ENCODE peak calls at places on chromosomes 3 and 15, in six cellular contexts. R is upper lobe of left lung, D is HCT116, T is GM12878, Q is Panc1, N is K562. S is an unnamed sample.
A peak's percentile ranks its signal among the peaks of the same experiment; 100 is the strongest.

GRCh38 chr3:59653405-59654119 is 603.7 kb upstream of the CFAP20DC start:
- ATAC-seq in R (no peak), D (no peak), T (no peak), Q (no peak), N (no peak), S (peak; percentile 42)

GRCh38 chr3:124174910-124175874 is 183.3 kb upstream of the ROPN1 start:
- ATAC-seq in R (no peak), D (no peak), T (no peak), Q (no peak), N (no peak), S (no peak)

GRCh38 chr15:68674975-68675374 is 96.2 kb downstream of the CORO2B start:
- ATAC-seq in R (no peak), D (no peak), T (peak; percentile 40), Q (no peak), N (no peak), S (no peak)

GRCh38 chr3:53795176-53795575 is 51.0 kb downstream of the CHDH start:
- ATAC-seq in R (no peak), D (peak; percentile 70), T (no peak), Q (no peak), N (no peak), S (no peak)

GRCh38 chr3:169591983-169592644 is 71.4 kb downstream of the MECOM start:
- ATAC-seq in R (peak; percentile 46), D (no peak), T (peak; percentile 31), Q (no peak), N (no peak), S (peak; percentile 28)

GRCh38 chr3:124859025-124859424 is 28.1 kb downstream of the ITGB5 start:
- ATAC-seq in R (no peak), D (no peak), T (no peak), Q (no peak), N (no peak), S (no peak)

GRCh38 chr3:149576071-149576564 is 81.7 kb downstream of the WWTR1 start:
- ATAC-seq in R (peak; percentile 69), D (peak; percentile 62), T (peak; percentile 51), Q (peak; percentile 70), N (peak; percentile 91), S (peak; percentile 73)

GRCh38 chr15:85616549-85616948 is 178.2 kb downstream of the KLHL25 start:
- ATAC-seq in R (no peak), D (no peak), T (no peak), Q (no peak), N (no peak), S (peak; percentile 30)

GRCh38 chr3:128081846-128082245 is 29.6 kb downstream of the SEC61A1 start:
- ATAC-seq in R (no peak), D (no peak), T (no peak), Q (no peak), N (no peak), S (no peak)

GRCh38 chr3:15952543-15953175 is 154.9 kb upstream of the ANKRD28 start:
- ATAC-seq in R (no peak), D (no peak), T (no peak), Q (no peak), N (no peak), S (no peak)

GRCh38 chr3:38658886-38659285 is 9.4 kb upstream of the SCN5A start:
- ATAC-seq in R (no peak), D (no peak), T (no peak), Q (no peak), N (no peak), S (no peak)

GRCh38 chr15:69896606-69897005 is 201.1 kb downstream of the TLE3 start:
- ATAC-seq in R (no peak), D (no peak), T (no peak), Q (no peak), N (no peak), S (no peak)

GRCh38 chr3:9600597-9600996 is 47.0 kb upstream of the LHFPL4 start:
- ATAC-seq in R (no peak), D (no peak), T (no peak), Q (no peak), N (no peak), S (peak; percentile 71)

DNA sequence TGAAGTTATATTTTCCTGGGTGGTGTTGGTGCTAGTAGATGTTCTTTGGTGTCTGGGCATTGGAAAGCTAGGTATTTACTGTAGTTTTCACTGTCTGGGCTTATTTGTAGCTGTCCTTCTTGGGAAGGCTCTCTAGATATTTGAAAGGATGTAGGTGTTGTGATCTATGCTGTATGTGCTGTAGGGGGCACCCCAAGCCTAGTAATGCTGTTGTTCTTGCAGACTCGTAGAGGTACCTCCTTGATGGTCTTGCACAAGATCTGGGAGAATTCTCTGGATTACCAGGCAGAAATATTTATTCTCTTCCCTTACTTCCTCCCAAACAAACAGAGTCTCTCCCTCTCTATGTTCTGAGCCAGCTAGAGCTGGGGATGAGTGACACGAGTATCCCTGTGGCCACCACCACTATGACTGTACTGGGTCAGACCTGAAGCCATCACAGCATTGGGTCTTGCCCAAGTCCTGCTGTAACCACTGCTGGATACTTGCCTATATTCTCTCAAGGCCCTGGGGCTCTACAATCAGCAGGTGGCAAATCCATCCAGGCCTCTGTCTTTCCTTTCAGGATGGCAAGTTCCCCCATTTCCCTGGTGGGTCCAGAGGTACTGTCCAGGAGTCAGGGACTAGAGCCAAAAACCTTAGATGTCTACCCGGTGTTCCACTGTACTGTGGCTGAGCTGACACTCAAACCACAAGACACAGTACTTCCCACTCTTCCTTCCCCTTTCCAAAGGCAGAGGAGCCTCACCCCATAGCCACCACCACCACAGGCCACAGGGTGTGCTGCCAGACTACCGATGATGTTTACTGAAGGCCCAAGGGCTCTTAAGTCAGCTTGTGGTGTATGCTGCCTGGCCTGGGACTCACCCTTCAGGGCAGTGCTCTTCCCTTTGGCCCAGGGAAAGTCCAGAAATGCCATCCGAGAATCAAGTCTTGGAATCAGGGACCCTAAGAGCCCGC is 195.2 kb upstream of the DPPA4 start:
- ATAC-seq in R (peak; percentile 83), D (peak; percentile 95), T (peak; percentile 66), Q (peak; percentile 69), N (no peak), S (no peak)
- TF ChIP-seq CTCF in R (no peak), D (peak; percentile 69), T (peak; percentile 22), Q (peak; percentile 45), N (no peak), S (no peak)

GRCh38 chr15:40241305-40242215 is 2.7 kb downstream of the PAK6 start:
- ATAC-seq in R (no peak), D (no peak), T (no peak), Q (no peak), N (no peak), S (no peak)

GRCh38 chr15:40239671-40240618 is 1.1 kb downstream of the PAK6 start:
- ATAC-seq in R (no peak), D (peak; percentile 14), T (peak; percentile 9), Q (peak; percentile 47), N (no peak), S (no peak)

GRCh38 chr15:40240619-40241304 is 1.9 kb downstream of the PAK6 start:
- ATAC-seq in R (no peak), D (no peak), T (no peak), Q (no peak), N (no peak), S (no peak)

GRCh38 chr15:40238927-40239591 is at the start of gene PAK6:
- ATAC-seq in R (peak; percentile 65), D (peak; percentile 94), T (peak; percentile 61), Q (peak; percentile 81), N (peak; percentile 63), S (peak; percentile 61)

DNA sequence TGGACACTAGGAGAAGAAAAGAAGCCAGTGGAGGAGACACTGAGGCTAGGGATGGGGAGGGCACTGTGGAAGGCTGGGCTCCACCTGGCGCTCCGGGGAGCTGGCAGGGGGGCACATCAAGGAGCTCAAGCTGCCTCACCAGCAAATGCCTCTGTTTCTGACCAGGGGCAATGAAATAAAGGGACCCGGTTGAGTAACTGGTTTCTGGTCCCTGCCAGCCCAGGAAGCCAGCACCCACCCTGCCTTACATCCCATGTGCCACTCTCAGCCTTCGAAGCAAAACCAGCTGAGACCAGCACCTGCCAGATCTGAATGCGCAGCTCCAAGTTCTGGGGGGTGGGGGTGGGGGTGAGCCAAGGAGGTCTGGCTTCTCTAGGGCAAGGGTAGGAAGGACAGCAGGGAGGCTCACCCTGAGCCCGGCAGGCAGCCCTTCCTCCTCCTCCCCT is 359 bp upstream of the PAK6 start:
- ATAC-seq in R (no peak), D (peak; percentile 21), T (peak; percentile 46), Q (peak; percentile 22), N (no peak), S (no peak)
- H3K4me3 ChIP-seq in R (peak overlapping the region; percentile 37), D (peak overlapping the region; percentile 4), T (no peak overlapping the region), Q (peak overlapping the region; percentile 45), N (no peak overlapping the region), S (peak overlapping the region; percentile 45)

DNA sequence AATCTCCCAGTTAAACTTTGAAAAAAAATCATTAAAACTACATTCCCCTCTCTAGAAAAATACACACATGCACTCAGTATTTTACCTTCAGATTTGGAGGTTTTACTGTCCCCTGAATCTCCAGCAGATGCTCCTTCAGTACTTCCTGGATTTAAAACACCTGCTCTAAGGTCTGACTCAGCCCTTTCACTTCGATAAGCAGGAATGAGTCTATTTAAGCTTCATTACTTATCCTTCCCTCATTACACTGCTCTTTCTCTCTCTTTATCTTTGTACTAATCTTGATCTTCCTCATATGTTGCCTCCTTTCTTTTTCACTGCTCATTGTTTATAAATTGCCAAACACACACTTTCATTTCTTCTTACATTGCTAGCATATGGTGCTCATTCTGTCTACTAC is 443.9 kb downstream of the DIPK2A start:
- ATAC-seq in R (no peak), D (no peak), T (no peak), Q (no peak), N (no peak), S (no peak)
- TF ChIP-seq POLR2AphosphoS5 in R (no peak), D (no peak), T (no peak), Q (no peak), N (no peak), S (no peak)

DNA sequence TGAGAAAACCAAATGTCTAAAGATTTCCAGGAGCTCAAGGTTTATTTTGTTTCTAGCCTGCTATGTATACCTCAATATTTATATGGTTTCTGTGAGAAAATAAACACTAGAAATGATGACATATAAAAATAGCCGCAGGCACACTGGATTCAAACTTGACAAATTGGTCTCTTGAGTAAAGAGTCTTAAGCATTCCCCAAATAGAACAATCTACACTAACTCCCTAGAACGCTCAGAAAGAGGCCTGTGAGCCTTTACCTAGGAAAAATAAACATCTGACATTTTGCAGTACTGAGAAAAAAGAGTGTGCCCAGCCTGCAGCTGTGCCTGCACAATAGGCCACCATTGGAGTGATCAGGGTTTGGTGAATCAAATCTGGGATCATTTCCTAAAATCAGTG is 75.2 kb downstream of the NEK10 start:
- ATAC-seq in R (no peak), D (no peak), T (no peak), Q (no peak), N (no peak), S (peak; percentile 10)
- TF ChIP-seq CTCF in R (no peak), D (no peak), T (no peak), Q (no peak), N (no peak), S (no peak)

GRCh38 chr3:160562952-160563351 is 2.4 kb downstream of the KPNA4 start:
- ATAC-seq in R (no peak), D (no peak), T (no peak), Q (no peak), N (no peak), S (no peak)
- H3K4me3 ChIP-seq in R (peak overlapping the region; percentile 78), D (no peak overlapping the region), T (peak overlapping the region; percentile 95), Q (peak overlapping the region; percentile 28), N (no peak overlapping the region), S (no peak overlapping the region)

S was measured in gastroesophageal sphincter.